ENCODE peak calls at places on chromosomes 5 and 9, in six cellular contexts. K is HEK293T, C is lower lobe of right lung, I is NCI-H1930, W is nucleus accumbens, V is activated T-cell treated with anti-CD3 and anti-CD28 coated beads for 1 hour. A is an unnamed sample.

GRCh38 chr9:136199391-136200288 is 5.3 kb downstream of the LHX3 start:
- DNase-seq in K (no peak), C (no peak), I (no peak), W (no peak), V (no peak), A (no peak)

GRCh38 chr5:148838357-148838756 is 11.9 kb downstream of the ADRB2 start:
- DNase-seq in K (no peak), C (no peak), I (no peak), W (no peak), V (no peak), A (no peak)

GRCh38 chr5:150464554-150465012 is 15.0 kb upstream of the RPS14 start:
- DNase-seq in K (no peak), C (no peak), I (no peak), W (no peak), V (no peak), A (no peak)

GRCh38 chr9:13688990-13689600 is 409.6 kb upstream of the MPDZ start:
- DNase-seq in K (no peak), C (no peak), I (no peak), W (peak), V (no peak), A (no peak)

GRCh38 chr5:119022017-119022745 is 33.8 kb upstream of the DTWD2 start:
- DNase-seq in K (peak), C (no peak), I (no peak), W (no peak), V (no peak), A (no peak)

GRCh38 chr9:95018099-95018927 is 291.8 kb downstream of the AOPEP start:
- DNase-seq in K (no peak), C (peak), I (no peak), W (peak), V (no peak), A (peak)

GRCh38 chr9:130446111-130446861 is 1.5 kb downstream of the ASS1 start:
- DNase-seq in K (peak), C (peak), I (no peak), W (peak), V (no peak), A (peak)

GRCh38 chr9:114409103-114409780 is 21.5 kb upstream of the AKNA start:
- DNase-seq in K (no peak), C (no peak), I (no peak), W (no peak), V (no peak), A (no peak)

GRCh38 chr5:141478321-141478945 is 2.7 kb downstream of the PCDHGC3 start:
- DNase-seq in K (no peak), C (peak), I (no peak), W (no peak), V (no peak), A (peak)

GRCh38 chr9:18543406-18543965 is 69.5 kb downstream of the ADAMTSL1 start:
- DNase-seq in K (no peak), C (no peak), I (no peak), W (no peak), V (no peak), A (no peak)

GRCh38 chr5:150520747-150521521 is 13.0 kb downstream of the NDST1 start:
- DNase-seq in K (no peak), C (no peak), I (no peak), W (no peak), V (no peak), A (no peak)

GRCh38 chr9:125867752-125868400 is 120.7 kb downstream of the PBX3 start:
- DNase-seq in K (no peak), C (no peak), I (no peak), W (no peak), V (no peak), A (no peak)

GRCh38 chr5:128799945-128800344 is 165.3 kb upstream of the SLC27A6 start:
- DNase-seq in K (no peak), C (no peak), I (no peak), W (no peak), V (no peak), A (no peak)